ENCODE peak calls at places on chromosome 10, in four cellular contexts. Y is stomach, T is breast epithelium, J is hepatocyte. V is an unnamed sample.

GRCh38 chr10:93028881-93029280 is 31.7 kb upstream of the CYP26C1 start:
- DNase-seq in Y (no peak), T (no peak), J (no peak), V (no peak)

GRCh38 chr10:104337527-104337984 is 709 bp downstream of the ITPRIP start:
- DNase-seq in Y (no peak), T (no peak), J (no peak), V (peak; percentile 62)

GRCh38 chr10:46537309-46537708 is 19.1 kb downstream of the GPRIN2 start:
- DNase-seq in Y (peak; percentile 20), T (peak; percentile 2), J (no peak), V (no peak)

GRCh38 chr10:79402625-79402946 is 42.8 kb downstream of the ZCCHC24 start:
- DNase-seq in Y (no peak), T (no peak), J (no peak), V (no peak)

GRCh38 chr10:131027256-131027655 is 284.3 kb downstream of the TCERG1L start:
- DNase-seq in Y (no peak), T (peak; percentile 48), J (no peak), V (no peak)

GRCh38 chr10:80856186-80856585 is 318.5 kb downstream of the SH2D4B start:
- DNase-seq in Y (no peak), T (no peak), J (no peak), V (no peak)

GRCh38 chr10:30454744-30455498 is 20.9 kb downstream of the MAP3K8 start:
- DNase-seq in Y (no peak), T (no peak), J (peak; percentile 28), V (peak; percentile 6)

GRCh38 chr10:29877798-29878491 is 181.4 kb downstream of the JCAD start:
- DNase-seq in Y (no peak), T (no peak), J (no peak), V (no peak)

GRCh38 chr10:3085785-3086567 is 18.6 kb downstream of the PFKP start:
- DNase-seq in Y (no peak), T (no peak), J (no peak), V (no peak)

GRCh38 chr10:70602665-70603438 is at the start of gene PRF1:
- DNase-seq in Y (peak; percentile 54), T (no peak), J (no peak), V (no peak)

GRCh38 chr10:81108516-81109199 is 571.0 kb downstream of the SH2D4B start:
- DNase-seq in Y (no peak), T (no peak), J (peak; percentile 61), V (no peak)

GRCh38 chr10:116511365-116511764 is 34.4 kb upstream of the PNLIP start:
- DNase-seq in Y (no peak), T (no peak), J (no peak), V (no peak)

GRCh38 chr10:61836888-61837747 is 64.4 kb upstream of the ARID5B start:
- DNase-seq in Y (no peak), T (no peak), J (peak; percentile 51), V (no peak)

GRCh38 chr10:5508161-5508604 is 8.8 kb upstream of the CALML5 start:
- DNase-seq in Y (no peak), T (no peak), J (no peak), V (no peak)

GRCh38 chr10:132630666-132631347 is 93.2 kb downstream of the INPP5A start:
- DNase-seq in Y (peak; percentile 70), T (no peak), J (no peak), V (no peak)

GRCh38 chr10:118979661-118980060 is 49.9 kb upstream of the NANOS1 start:
- DNase-seq in Y (no peak), T (no peak), J (no peak), V (no peak)

GRCh38 chr10:46527241-46527811 is 29.1 kb downstream of the GPRIN2 start:
- DNase-seq in Y (peak; percentile 25), T (peak; percentile 54), J (no peak), V (no peak)

GRCh38 chr10:69449841-69450240 is 1.4 kb upstream of the TSPAN15 start:
- DNase-seq in Y (peak; percentile 69), T (no peak), J (peak; percentile 78), V (no peak)

GRCh38 chr10:43404675-43405221 is 4.2 kb downstream of the HNRNPF start:
- DNase-seq in Y (no peak), T (no peak), J (no peak), V (no peak)

GRCh38 chr10:106078796-106079576 is 1085.5 kb downstream of the SORCS1 start:
- DNase-seq in Y (no peak), T (no peak), J (no peak), V (no peak)

GRCh38 chr10:45581497-45582385 is 90.8 kb downstream of the ZFAND4 start:
- DNase-seq in Y (no peak), T (no peak), J (no peak), V (no peak)

GRCh38 chr10:787933-788651 is 98.6 kb upstream of the DIP2C start:
- DNase-seq in Y (peak; percentile 23), T (peak; percentile 37), J (no peak), V (peak; percentile 80)

GRCh38 chr10:130430852-130431704 is 294.9 kb downstream of the GLRX3 start:
- DNase-seq in Y (no peak), T (no peak), J (no peak), V (peak; percentile 54)

GRCh38 chr10:6056411-6057135 is 5.6 kb downstream of the IL2RA start:
- DNase-seq in Y (peak; percentile 10), T (no peak), J (no peak), V (peak; percentile 25)

GRCh38 chr10:19620867-19621266 is 195.4 kb upstream of the PLXDC2 start:
- DNase-seq in Y (no peak), T (no peak), J (no peak), V (no peak)
- TF ChIP-seq CTCF in Y (no peak), T (no peak), J (peak; percentile 10), V (peak; percentile 55)

GRCh38 chr10:120505866-120506265 is 48.8 kb downstream of the PLPP4 start:
- DNase-seq in Y (no peak), T (no peak), J (no peak), V (no peak)
- TF ChIP-seq CTCF in Y (no peak), T (no peak), J (no peak), V (no peak)

GRCh38 chr10:89242840-89243586 is 8.6 kb downstream of the LIPA start:
- DNase-seq in Y (no peak), T (no peak), J (no peak), V (no peak)

GRCh38 chr10:89249066-89249465 is 2.5 kb downstream of the LIPA start:
- DNase-seq in Y (no peak), T (no peak), J (no peak), V (no peak)

GRCh38 chr10:89242340-89242680 is 9.3 kb downstream of the LIPA start:
- DNase-seq in Y (no peak), T (no peak), J (no peak), V (no peak)

GRCh38 chr10:89241491-89242339 is 9.9 kb downstream of the LIPA start:
- DNase-seq in Y (no peak), T (no peak), J (no peak), V (no peak)

DNA sequence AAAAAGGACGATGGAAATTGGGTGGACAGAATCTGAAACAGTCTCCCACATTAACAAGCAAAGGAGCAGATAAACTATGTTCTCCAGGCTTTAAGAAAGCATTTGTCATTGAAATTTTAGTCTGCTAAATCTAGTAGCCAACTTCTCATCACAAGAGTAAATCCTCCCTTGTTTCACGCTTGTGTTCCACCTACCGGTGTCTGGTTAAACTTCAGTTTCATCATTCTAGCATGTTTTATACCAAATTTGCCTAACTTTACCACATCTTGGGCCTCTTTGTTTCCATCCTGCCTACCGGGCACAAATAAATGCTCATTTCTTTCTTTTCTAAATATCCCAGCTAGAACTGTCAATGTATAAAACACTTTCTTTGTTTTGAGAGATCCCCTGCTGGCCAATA is 5.8 kb downstream of the LIPA start:
- DNase-seq in Y (no peak), T (no peak), J (no peak), V (no peak)
- TF ChIP-seq CTCF in Y (no peak), T (no peak), J (no peak), V (no peak)

DNA sequence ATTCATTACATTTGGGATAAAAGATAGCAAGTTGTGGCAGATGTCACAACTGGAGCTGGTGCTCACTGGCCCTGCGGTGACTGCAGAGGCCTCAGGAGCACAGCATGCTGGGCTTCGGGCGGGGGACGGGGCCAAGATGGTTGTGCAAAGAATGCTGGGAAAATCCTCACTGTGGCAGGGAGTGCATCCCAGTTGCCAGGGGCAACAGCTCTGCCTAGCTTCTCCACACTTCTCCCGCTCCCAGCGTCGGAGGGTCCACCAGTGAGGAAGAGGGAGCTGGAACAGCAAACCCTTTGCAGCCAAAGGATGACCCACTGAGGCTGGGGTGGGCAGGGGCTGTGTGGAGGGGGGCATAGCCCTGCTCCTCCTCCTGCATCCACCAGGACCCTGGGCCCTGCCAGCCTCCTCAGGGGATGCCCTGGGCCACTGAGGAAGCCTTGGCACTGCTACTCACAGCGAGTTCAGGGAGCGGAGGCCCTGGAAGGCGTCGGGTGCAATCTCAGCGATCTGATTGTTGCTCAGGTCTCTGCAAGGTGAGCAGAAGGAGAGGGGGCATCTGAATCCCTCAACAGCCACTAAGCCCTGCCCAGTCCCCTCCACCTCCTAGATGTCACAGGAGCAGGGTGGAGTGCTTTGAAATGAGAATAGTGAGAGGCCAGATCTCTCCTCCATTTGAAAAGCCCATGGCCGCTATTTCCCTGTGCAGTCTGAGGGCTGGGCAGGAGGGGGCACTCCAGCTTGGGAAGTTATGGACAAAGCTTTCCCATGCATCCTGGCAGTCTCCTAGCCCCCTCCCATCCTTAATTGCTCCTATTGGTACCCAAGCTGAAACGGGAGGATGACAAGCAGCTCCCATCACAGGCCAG is 126.5 kb downstream of the SLIT1 start:
- DNase-seq in Y (no peak), T (no peak), J (no peak), V (no peak)
- TF ChIP-seq CTCF in Y (no peak), T (no peak), J (no peak), V (no peak)

GRCh38 chr10:1962025-1962424 is 224.7 kb upstream of the ADARB2 start:
- DNase-seq in Y (no peak), T (no peak), J (no peak), V (no peak)
- TF ChIP-seq CTCF in Y (no peak), T (no peak), J (no peak), V (no peak)

GRCh38 chr10:98420786-98421185 is 5.8 kb upstream of the PYROXD2 start:
- DNase-seq in Y (no peak), T (no peak), J (no peak), V (no peak)

GRCh38 chr10:98424308-98425254 is 9.6 kb upstream of the PYROXD2 start:
- DNase-seq in Y (peak; percentile 22), T (no peak), J (no peak), V (peak; percentile 78)

GRCh38 chr10:98422182-98422581 is 7.2 kb upstream of the PYROXD2 start:
- DNase-seq in Y (no peak), T (no peak), J (no peak), V (peak; percentile 46)

GRCh38 chr10:98425511-98426352 is 10.8 kb upstream of the PYROXD2 start:
- DNase-seq in Y (peak; percentile 53), T (no peak), J (peak; percentile 53), V (peak; percentile 83)

GRCh38 chr10:98423691-98424120 is 8.7 kb upstream of the PYROXD2 start:
- DNase-seq in Y (peak; percentile 23), T (no peak), J (peak; percentile 68), V (peak; percentile 81)
- TF ChIP-seq CTCF in Y (no peak), T (no peak), J (peak; percentile 50), V (peak; percentile 21)

V was measured in osteocyte.